ENCODE peak calls at places on chromosomes 7 and 10, in four cellular contexts. Z is adrenal gland; E is osteocyte; Y is activated T-helper 1 cell treated with anti-CD3 and anti-CD28 coated beads, Interleukin-12 subunit alpha, Interleukin-12 subunit beta, Interleukin-2, Interleukin-4 antibody, amounts not matched to agents 30 ng/mL and 10 ng/mL and 1 ng/mL, durations not matched to agents 14 hours and 24 hours and 36 hours. K is an unnamed sample.

GRCh38 chr7:128076831-128077271 is 45.6 kb upstream of the LRRC4 start:
- DNase-seq in Z (peak), E (no peak), Y (no peak), K (no peak)

GRCh38 chr7:64881461-64882287 is 21.4 kb upstream of the ZNF273 start:
- DNase-seq in Z (no peak), E (peak), Y (no peak), K (peak)

GRCh38 chr7:100819586-100819985 is 7.7 kb downstream of the EPHB4 start:
- DNase-seq in Z (no peak), E (no peak), Y (no peak), K (no peak)

GRCh38 chr10:18216482-18216881 is 76.3 kb downstream of the CACNB2 start:
- DNase-seq in Z (peak), E (no peak), Y (no peak), K (no peak)

GRCh38 chr7:142812437-142813215 is 41.9 kb downstream of the PRSS2 start:
- DNase-seq in Z (no peak), E (no peak), Y (no peak), K (no peak)

GRCh38 chr7:738241-738640 is 11.2 kb upstream of the PRKAR1B start:
- DNase-seq in Z (peak), E (no peak), Y (no peak), K (no peak)

GRCh38 chr10:48700071-48700470 is 15.4 kb downstream of the WDFY4 start:
- DNase-seq in Z (no peak), E (peak), Y (no peak), K (no peak)

GRCh38 chr7:24050991-24051529 is 232.9 kb upstream of the NPY start:
- DNase-seq in Z (no peak), E (no peak), Y (no peak), K (no peak)

GRCh38 chr10:89332092-89332633 is 4.4 kb downstream of the IFIT3 start:
- DNase-seq in Z (no peak), E (no peak), Y (peak), K (no peak)

GRCh38 chr10:107740962-107741690 is 576.6 kb upstream of the SORCS1 start:
- DNase-seq in Z (no peak), E (no peak), Y (no peak), K (no peak)

GRCh38 chr10:73647211-73647874 is 6.1 kb upstream of the MYOZ1 start:
- DNase-seq in Z (peak), E (no peak), Y (no peak), K (no peak)

GRCh38 chr10:839550-840205 is 91.8 kb downstream of the LARP4B start:
- DNase-seq in Z (no peak), E (no peak), Y (no peak), K (no peak)

GRCh38 chr7:82131224-82131623 is 312.4 kb downstream of the CACNA2D1 start:
- DNase-seq in Z (no peak), E (no peak), Y (no peak), K (no peak)

GRCh38 chr10:49621561-49621960 is 7.7 kb downstream of the CHAT start:
- DNase-seq in Z (no peak), E (no peak), Y (no peak), K (no peak)

GRCh38 chr7:69110450-69111050 is 487.7 kb upstream of the AUTS2 start:
- DNase-seq in Z (peak), E (no peak), Y (no peak), K (no peak)

GRCh38 chr10:78222096-78222790 is 188.6 kb downstream of the RPS24 start:
- DNase-seq in Z (no peak), E (no peak), Y (no peak), K (no peak)

GRCh38 chr10:26278295-26278694 is 61.7 kb downstream of the GAD2 start:
- DNase-seq in Z (no peak), E (no peak), Y (no peak), K (no peak)

GRCh38 chr10:46098379-46098778 is 52.3 kb upstream of the MSMB start:
- DNase-seq in Z (no peak), E (peak), Y (no peak), K (peak)

GRCh38 chr10:62264702-62265436 is 3.8 kb downstream of the RTKN2 start:
- DNase-seq in Z (no peak), E (no peak), Y (no peak), K (no peak)

GRCh38 chr7:139648617-139648932 is 125.1 kb downstream of the CLEC2L start:
- DNase-seq in Z (no peak), E (no peak), Y (no peak), K (no peak)

GRCh38 chr10:13721486-13721885 is 134.7 kb downstream of the PRPF18 start:
- DNase-seq in Z (no peak), E (no peak), Y (no peak), K (no peak)

GRCh38 chr7:35185908-35186731 is 67.8 kb downstream of the TBX20 start:
- DNase-seq in Z (no peak), E (no peak), Y (no peak), K (no peak)

K was measured in vagina.